ENCODE peak calls at places on chromosomes 16 and 17, in five cellular contexts. T, E, Q, L and F are unnamed samples.

GRCh38 chr17:12519956-12520594 is 145.6 kb upstream of the MYOCD start:
- DNase-seq in T (no peak), E (no peak), L (no peak), Q (no peak), F (no peak)

GRCh38 chr17:73430165-73430680 is 118.4 kb upstream of the CDC42EP4 start:
- DNase-seq in L (no peak), E (no peak), T (no peak), Q (no peak), F (no peak)

GRCh38 chr17:82257473-82257872 is 16.0 kb downstream of the CSNK1D start:
- DNase-seq in T (no peak), L (no peak), E (no peak), Q (peak), F (no peak)

GRCh38 chr17:81395600-81396277 is 482 bp downstream of the BAHCC1 start:
- DNase-seq in E (no peak), T (no peak), L (no peak), Q (no peak), F (no peak)

GRCh38 chr17:83135692-83136091 is 56.3 kb downstream of the METRNL start:
- DNase-seq in Q (no peak), L (no peak), T (peak), E (no peak), F (peak)

GRCh38 chr16:51399908-51400670 is 249.0 kb upstream of the SALL1 start:
- DNase-seq in L (no peak), E (no peak), Q (peak), T (no peak), F (no peak)

GRCh38 chr16:88494335-88495154 is 41.5 kb downstream of the ZFPM1 start:
- DNase-seq in E (no peak), Q (no peak), T (no peak), L (no peak), F (no peak)

GRCh38 chr16:59848314-59848713 is 1114.2 kb upstream of the GOT2 start:
- DNase-seq in Q (no peak), T (no peak), L (no peak), E (no peak), F (no peak)

DNA sequence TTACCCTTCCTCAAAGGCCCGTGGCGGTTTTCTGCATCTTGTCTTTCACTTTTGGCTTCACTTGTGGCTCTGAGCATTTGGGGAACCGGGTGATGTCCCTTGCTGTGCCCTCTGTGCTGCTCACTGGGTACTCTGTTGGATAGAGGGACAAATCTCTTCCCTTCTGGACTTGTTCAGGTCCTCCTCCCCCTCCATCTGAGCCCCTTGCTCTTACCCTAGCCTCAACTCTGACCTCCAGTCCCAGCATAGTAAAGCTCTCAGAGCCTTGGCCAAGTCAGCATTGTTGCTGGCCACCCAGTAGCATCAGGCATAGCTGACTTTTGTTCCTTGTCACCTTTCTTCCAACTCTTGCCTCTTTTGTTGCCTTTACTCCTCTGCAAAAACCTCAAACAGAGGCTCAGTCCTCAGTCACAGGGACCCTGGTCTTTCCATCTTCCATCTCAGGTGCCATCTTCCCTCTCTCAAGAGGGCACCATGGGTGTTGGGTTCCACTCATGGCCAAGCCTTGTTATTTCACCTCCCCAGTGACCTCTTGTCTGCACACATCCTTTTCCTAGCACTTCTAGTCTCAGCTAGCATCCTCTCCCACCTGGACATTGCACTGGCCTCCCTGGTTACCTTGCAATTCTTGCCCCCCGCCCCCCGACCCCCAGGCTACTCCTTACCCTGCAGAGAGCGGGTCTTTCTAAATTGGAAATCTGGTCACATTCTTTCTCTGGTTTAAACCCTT is 391 bp upstream of the PSMB10 start:
- DNase-seq in L (no peak), E (no peak), T (no peak), Q (no peak), F (no peak)
- TF ChIP-seq CTCF in L (no peak), E (no peak), T (no peak), Q (no peak), F (no peak)

GRCh38 chr17:79108232-79108850 is 33.7 kb downstream of the ENGASE start:
- DNase-seq in T (no peak), L (no peak), Q (no peak), E (no peak), F (no peak)

GRCh38 chr17:79107499-79108231 is 33.0 kb downstream of the ENGASE start:
- DNase-seq in E (no peak), Q (no peak), L (no peak), T (no peak), F (no peak)

GRCh38 chr17:79111097-79111496 is 36.5 kb downstream of the ENGASE start:
- DNase-seq in E (no peak), L (no peak), Q (no peak), T (no peak), F (no peak)

GRCh38 chr17:79108870-79109269 is 34.2 kb downstream of the ENGASE start:
- DNase-seq in Q (no peak), E (no peak), L (no peak), T (no peak), F (no peak)

DNA sequence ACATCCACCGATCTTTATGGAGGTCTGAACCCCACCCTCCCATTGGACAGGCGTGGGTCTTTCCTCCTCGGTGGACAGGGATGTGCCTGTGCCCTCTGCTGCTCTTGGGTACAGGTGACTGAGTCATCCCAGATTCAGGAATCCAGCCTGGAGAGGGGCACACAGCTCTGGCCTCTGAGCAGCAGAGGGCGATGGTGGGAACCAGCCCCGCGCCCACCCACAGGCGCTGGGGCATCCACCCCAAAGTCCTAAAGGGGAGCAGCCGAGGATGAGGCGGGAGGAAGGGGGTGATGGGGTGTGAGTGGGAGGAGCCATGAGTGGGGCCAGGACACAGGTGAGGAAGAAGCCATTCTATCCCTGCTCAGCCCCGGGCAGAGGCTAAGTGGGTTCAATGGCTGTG is 35.0 kb downstream of the ENGASE start:
- DNase-seq in E (no peak), L (no peak), T (no peak), Q (no peak), F (no peak)
- TF ChIP-seq CTCF in E (no peak), L (no peak), T (no peak), Q (peak), F (no peak)

GRCh38 chr17:49703557-49704277 is 4.0 kb downstream of the SLC35B1 start:
- DNase-seq in L (peak), Q (peak), E (peak), T (no peak), F (no peak)

GRCh38 chr17:49705254-49705653 is 2.5 kb downstream of the SLC35B1 start:
- DNase-seq in E (no peak), Q (no peak), L (no peak), T (no peak), F (no peak)

GRCh38 chr17:49707608-49708514 is at the start of gene SLC35B1:
- DNase-seq in Q (peak), L (peak), E (peak), T (peak), F (peak)

GRCh38 chr17:49707246-49707607 is 537 bp downstream of the SLC35B1 start:
- DNase-seq in T (no peak), L (no peak), Q (no peak), E (no peak), F (no peak)

GRCh38 chr17:49708515-49709161 is 874 bp upstream of the SLC35B1 start:
- DNase-seq in E (no peak), L (peak), Q (no peak), T (no peak), F (no peak)
- TF ChIP-seq CTCF in E (no peak), L (peak), Q (no peak), T (no peak), F (peak)

DNA sequence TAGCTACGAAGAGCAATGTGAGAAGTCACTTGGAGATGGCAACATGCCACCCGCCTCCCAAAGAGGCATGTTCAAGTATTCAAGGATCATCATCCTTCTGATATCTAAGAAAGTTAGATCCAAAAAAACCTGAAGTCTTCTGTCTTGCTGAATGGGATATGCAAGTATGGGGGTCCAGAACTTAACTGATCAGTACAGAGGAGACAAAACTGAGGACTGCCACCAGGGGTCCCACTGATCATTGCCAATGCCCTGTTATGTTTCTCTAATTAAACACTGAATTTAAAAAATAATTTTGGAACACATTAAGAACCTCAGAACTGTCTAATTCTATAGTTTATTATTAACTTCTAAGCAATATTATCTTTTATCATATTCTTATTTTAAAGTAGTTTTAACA is 99.7 kb downstream of the CDH8 start:
- DNase-seq in E (no peak), T (no peak), L (no peak), Q (no peak), F (no peak)
- TF ChIP-seq CTCF in E (no peak), T (no peak), L (peak), Q (no peak), F (peak)